ENCODE peak calls at places on chromosomes 6 and 20, in four cellular contexts. One of them, this sample, is unnamed.

GRCh38 chr6:1630771-1631217 is 21.1 kb downstream of the FOXC1 start:
- DNase-seq in GM20000: no peak
- DNase-seq in SK-N-MC: no peak
- DNase-seq in EL: peak; percentile 32
- DNase-seq in this sample: no peak

GRCh38 chr6:150667977-150668716 is 68.5 kb downstream of the PLEKHG1 start:
- DNase-seq in SK-N-MC: no peak
- DNase-seq in GM20000: no peak
- DNase-seq in EL: peak; percentile 44
- DNase-seq in this sample: no peak

GRCh38 chr20:18628330-18628941 is 40.6 kb downstream of the DTD1 start:
- DNase-seq in SK-N-MC: no peak
- DNase-seq in EL: peak; percentile 6
- DNase-seq in GM20000: no peak
- DNase-seq in this sample: peak; percentile 58

GRCh38 chr6:144447487-144447886 is 162.4 kb downstream of the UTRN start:
- DNase-seq in SK-N-MC: no peak
- DNase-seq in GM20000: no peak
- DNase-seq in EL: peak; percentile 58
- DNase-seq in this sample: no peak

GRCh38 chr6:105642708-105643107 is 239.8 kb upstream of the PREP start:
- DNase-seq in SK-N-MC: no peak
- DNase-seq in EL: no peak
- DNase-seq in GM20000: no peak
- DNase-seq in this sample: no peak

GRCh38 chr6:30687659-30688431 is 1.4 kb upstream of the PPP1R18 start:
- DNase-seq in GM20000: no peak
- DNase-seq in EL: peak; percentile 52
- DNase-seq in SK-N-MC: no peak
- DNase-seq in this sample: peak; percentile 63

GRCh38 chr20:10093087-10093591 is 58.4 kb downstream of the ANKEF1 start:
- DNase-seq in EL: peak; percentile 88
- DNase-seq in GM20000: no peak
- DNase-seq in SK-N-MC: no peak
- DNase-seq in this sample: no peak

GRCh38 chr6:93419304-93420162 is at the start of gene EPHA7:
- DNase-seq in EL: peak; percentile 40
- DNase-seq in GM20000: peak; percentile 86
- DNase-seq in SK-N-MC: peak; percentile 72
- DNase-seq in this sample: peak; percentile 91

GRCh38 chr6:56491606-56492328 is 150.9 kb downstream of the DST start:
- DNase-seq in EL: peak; percentile 64
- DNase-seq in SK-N-MC: no peak
- DNase-seq in GM20000: no peak
- DNase-seq in this sample: no peak

GRCh38 chr6:45892696-45893095 is 123.0 kb downstream of the CLIC5 start:
- DNase-seq in EL: no peak
- DNase-seq in GM20000: no peak
- DNase-seq in SK-N-MC: no peak
- DNase-seq in this sample: no peak

GRCh38 chr6:90121982-90122381 is 174.7 kb downstream of the BACH2 start:
- DNase-seq in GM20000: no peak
- DNase-seq in SK-N-MC: no peak
- DNase-seq in EL: peak; percentile 62
- DNase-seq in this sample: no peak

GRCh38 chr20:35515949-35516645 is 13.4 kb downstream of the C20orf173 start:
- DNase-seq in GM20000: no peak
- DNase-seq in EL: peak; percentile 86
- DNase-seq in SK-N-MC: no peak
- DNase-seq in this sample: no peak

GRCh38 chr6:145652572-145652971 is 82.7 kb downstream of the EPM2A start:
- DNase-seq in GM20000: no peak
- DNase-seq in SK-N-MC: no peak
- DNase-seq in EL: no peak
- DNase-seq in this sample: no peak

GRCh38 chr6:153090241-153090930 is 40.7 kb downstream of the RGS17 start:
- DNase-seq in EL: peak; percentile 77
- DNase-seq in GM20000: no peak
- DNase-seq in SK-N-MC: no peak
- DNase-seq in this sample: no peak

GRCh38 chr20:31665753-31666152 is 28.0 kb downstream of the COX4I2 start:
- DNase-seq in EL: no peak
- DNase-seq in SK-N-MC: no peak
- DNase-seq in GM20000: no peak
- DNase-seq in this sample: no peak

GRCh38 chr20:12331236-12331635 is 413.5 kb downstream of the BTBD3 start:
- DNase-seq in SK-N-MC: no peak
- DNase-seq in EL: no peak
- DNase-seq in GM20000: no peak
- DNase-seq in this sample: no peak

GRCh38 chr6:169450097-169450496 is 196.5 kb upstream of the THBS2 start:
- DNase-seq in GM20000: no peak
- DNase-seq in SK-N-MC: no peak
- DNase-seq in EL: no peak
- DNase-seq in this sample: no peak

GRCh38 chr6:108948252-108948651 is 100.0 kb downstream of the ARMC2 start:
- DNase-seq in SK-N-MC: no peak
- DNase-seq in GM20000: no peak
- DNase-seq in EL: no peak
- DNase-seq in this sample: peak; percentile 83

GRCh38 chr20:17618673-17619013 is 48.8 kb downstream of the DSTN start:
- DNase-seq in SK-N-MC: no peak
- DNase-seq in EL: no peak
- DNase-seq in GM20000: no peak
- DNase-seq in this sample: no peak

GRCh38 chr6:135324531-135324930 is 143.4 kb downstream of the MYB start:
- DNase-seq in SK-N-MC: no peak
- DNase-seq in EL: no peak
- DNase-seq in GM20000: no peak
- DNase-seq in this sample: no peak